ENCODE peak calls at places on chromosome X, in five cellular contexts. One of them, this sample, is unnamed.

GRCh38 chrX:32443841-32444240 is 767.5 kb downstream of the DMD start:
- DNase-seq in nephron progenitor cell: no peak
- DNase-seq in brain microvascular endothelial cell: no peak
- DNase-seq in epithelial cell of esophagus: no peak
- DNase-seq in PC-3: no peak
- DNase-seq in this sample: no peak

GRCh38 chrX:18793601-18794089 is 86.2 kb downstream of the PPEF1 start:
- DNase-seq in brain microvascular endothelial cell: no peak
- DNase-seq in PC-3: peak
- DNase-seq in epithelial cell of esophagus: peak
- DNase-seq in nephron progenitor cell: no peak
- DNase-seq in this sample: peak

GRCh38 chrX:68286076-68286475 is 147.2 kb downstream of the OPHN1 start:
- DNase-seq in PC-3: no peak
- DNase-seq in nephron progenitor cell: no peak
- DNase-seq in epithelial cell of esophagus: no peak
- DNase-seq in brain microvascular endothelial cell: no peak
- DNase-seq in this sample: no peak

GRCh38 chrX:117996918-117997480 is 119.6 kb downstream of the KLHL13 start:
- DNase-seq in nephron progenitor cell: no peak
- DNase-seq in brain microvascular endothelial cell: no peak
- DNase-seq in PC-3: peak
- DNase-seq in epithelial cell of esophagus: peak
- DNase-seq in this sample: peak

GRCh38 chrX:119690921-119691716 is 1.8 kb downstream of the SEPTIN6 start:
- DNase-seq in epithelial cell of esophagus: peak
- DNase-seq in brain microvascular endothelial cell: peak
- DNase-seq in nephron progenitor cell: peak
- DNase-seq in PC-3: no peak
- DNase-seq in this sample: peak

GRCh38 chrX:45900751-45901150 is 644.5 kb downstream of the ZNF674 start:
- DNase-seq in PC-3: no peak
- DNase-seq in brain microvascular endothelial cell: peak
- DNase-seq in epithelial cell of esophagus: no peak
- DNase-seq in nephron progenitor cell: no peak
- DNase-seq in this sample: peak

GRCh38 chrX:23727206-23727605 is 15.9 kb downstream of the ACOT9 start:
- DNase-seq in PC-3: no peak
- DNase-seq in epithelial cell of esophagus: no peak
- DNase-seq in nephron progenitor cell: no peak
- DNase-seq in brain microvascular endothelial cell: no peak
- DNase-seq in this sample: no peak

GRCh38 chrX:10325606-10326005 is 168.8 kb downstream of the CLCN4 start:
- DNase-seq in PC-3: no peak
- DNase-seq in epithelial cell of esophagus: no peak
- DNase-seq in brain microvascular endothelial cell: peak
- DNase-seq in nephron progenitor cell: no peak
- DNase-seq in this sample: no peak

GRCh38 chrX:22164770-22165388 is 107.8 kb upstream of the CBLL2 start:
- DNase-seq in epithelial cell of esophagus: peak
- DNase-seq in PC-3: peak
- DNase-seq in brain microvascular endothelial cell: peak
- DNase-seq in nephron progenitor cell: no peak
- DNase-seq in this sample: peak

GRCh38 chrX:140434347-140434746 is 70.5 kb downstream of the SOX3 start:
- DNase-seq in epithelial cell of esophagus: no peak
- DNase-seq in brain microvascular endothelial cell: no peak
- DNase-seq in nephron progenitor cell: peak
- DNase-seq in PC-3: no peak
- DNase-seq in this sample: no peak

GRCh38 chrX:103376979-103377324 is 614 bp downstream of the BEX3 start:
- DNase-seq in epithelial cell of esophagus: no peak
- DNase-seq in PC-3: peak
- DNase-seq in nephron progenitor cell: peak
- DNase-seq in brain microvascular endothelial cell: no peak
- DNase-seq in this sample: no peak

GRCh38 chrX:136319600-136319999 is 18.8 kb downstream of the ADGRG4 start:
- DNase-seq in brain microvascular endothelial cell: no peak
- DNase-seq in PC-3: no peak
- DNase-seq in nephron progenitor cell: no peak
- DNase-seq in epithelial cell of esophagus: no peak
- DNase-seq in this sample: no peak

GRCh38 chrX:10173331-10173900 is 16.6 kb downstream of the CLCN4 start:
- DNase-seq in PC-3: no peak
- DNase-seq in brain microvascular endothelial cell: peak
- DNase-seq in nephron progenitor cell: peak
- DNase-seq in epithelial cell of esophagus: peak
- DNase-seq in this sample: peak

GRCh38 chrX:53494427-53494826 is 60.3 kb upstream of the HSD17B10 start:
- DNase-seq in epithelial cell of esophagus: peak
- DNase-seq in PC-3: peak
- DNase-seq in brain microvascular endothelial cell: peak
- DNase-seq in nephron progenitor cell: no peak
- DNase-seq in this sample: peak

GRCh38 chrX:6226053-6226645 is 2.5 kb downstream of the NLGN4X start:
- DNase-seq in epithelial cell of esophagus: peak
- DNase-seq in nephron progenitor cell: peak
- DNase-seq in brain microvascular endothelial cell: no peak
- DNase-seq in PC-3: no peak
- DNase-seq in this sample: no peak

GRCh38 chrX:25029288-25029687 is 13.5 kb upstream of the ARX start:
- DNase-seq in brain microvascular endothelial cell: no peak
- DNase-seq in nephron progenitor cell: no peak
- DNase-seq in epithelial cell of esophagus: no peak
- DNase-seq in PC-3: peak
- DNase-seq in this sample: no peak

GRCh38 chrX:25039036-25039435 is 23.3 kb upstream of the ARX start:
- DNase-seq in brain microvascular endothelial cell: no peak
- DNase-seq in PC-3: no peak
- DNase-seq in nephron progenitor cell: no peak
- DNase-seq in epithelial cell of esophagus: no peak
- DNase-seq in this sample: no peak

GRCh38 chrX:25034889-25035288 is 19.1 kb upstream of the ARX start:
- DNase-seq in PC-3: peak
- DNase-seq in nephron progenitor cell: no peak
- DNase-seq in brain microvascular endothelial cell: peak
- DNase-seq in epithelial cell of esophagus: no peak
- DNase-seq in this sample: peak
- TF ChIP-seq CTCF in PC-3: peak
- TF ChIP-seq CTCF in nephron progenitor cell: no peak
- TF ChIP-seq CTCF in brain microvascular endothelial cell: peak
- TF ChIP-seq CTCF in epithelial cell of esophagus: peak
- TF ChIP-seq CTCF in this sample: peak

GRCh38 chrX:141936080-141936479 is 32.4 kb downstream of the MAGEC1 start:
- DNase-seq in epithelial cell of esophagus: peak
- DNase-seq in PC-3: peak
- DNase-seq in nephron progenitor cell: no peak
- DNase-seq in brain microvascular endothelial cell: no peak
- DNase-seq in this sample: peak
- TF ChIP-seq CTCF in epithelial cell of esophagus: peak
- TF ChIP-seq CTCF in PC-3: peak
- TF ChIP-seq CTCF in nephron progenitor cell: no peak
- TF ChIP-seq CTCF in brain microvascular endothelial cell: peak
- TF ChIP-seq CTCF in this sample: no peak

GRCh38 chrX:129013574-129013973 is 509.7 kb downstream of the SMARCA1 start:
- DNase-seq in brain microvascular endothelial cell: no peak
- DNase-seq in PC-3: no peak
- DNase-seq in nephron progenitor cell: no peak
- DNase-seq in epithelial cell of esophagus: no peak
- DNase-seq in this sample: peak
- TF ChIP-seq CTCF in brain microvascular endothelial cell: no peak
- TF ChIP-seq CTCF in PC-3: no peak
- TF ChIP-seq CTCF in nephron progenitor cell: no peak
- TF ChIP-seq CTCF in epithelial cell of esophagus: no peak
- TF ChIP-seq CTCF in this sample: no peak

GRCh38 chrX:15598031-15598430 is 2.7 kb downstream of the ACE2 start:
- DNase-seq in brain microvascular endothelial cell: no peak
- DNase-seq in epithelial cell of esophagus: no peak
- DNase-seq in nephron progenitor cell: no peak
- DNase-seq in PC-3: no peak
- DNase-seq in this sample: no peak

GRCh38 chrX:15600071-15600470 is 689 bp downstream of the ACE2 start:
- DNase-seq in brain microvascular endothelial cell: no peak
- DNase-seq in epithelial cell of esophagus: no peak
- DNase-seq in nephron progenitor cell: no peak
- DNase-seq in PC-3: no peak
- DNase-seq in this sample: no peak

GRCh38 chrX:15594371-15594770 is 6.4 kb downstream of the ACE2 start:
- DNase-seq in epithelial cell of esophagus: no peak
- DNase-seq in nephron progenitor cell: no peak
- DNase-seq in PC-3: peak
- DNase-seq in brain microvascular endothelial cell: no peak
- DNase-seq in this sample: peak
- TF ChIP-seq CTCF in epithelial cell of esophagus: peak
- TF ChIP-seq CTCF in nephron progenitor cell: no peak
- TF ChIP-seq CTCF in PC-3: peak
- TF ChIP-seq CTCF in brain microvascular endothelial cell: peak
- TF ChIP-seq CTCF in this sample: no peak

GRCh38 chrX:1244164-1245076 is 24.2 kb upstream of the CSF2RA start:
- DNase-seq in epithelial cell of esophagus: no peak
- DNase-seq in nephron progenitor cell: peak
- DNase-seq in PC-3: peak
- DNase-seq in brain microvascular endothelial cell: no peak
- DNase-seq in this sample: no peak
- TF ChIP-seq CTCF in epithelial cell of esophagus: no peak
- TF ChIP-seq CTCF in nephron progenitor cell: no peak
- TF ChIP-seq CTCF in PC-3: peak
- TF ChIP-seq CTCF in brain microvascular endothelial cell: no peak
- TF ChIP-seq CTCF in this sample: peak

DNA sequence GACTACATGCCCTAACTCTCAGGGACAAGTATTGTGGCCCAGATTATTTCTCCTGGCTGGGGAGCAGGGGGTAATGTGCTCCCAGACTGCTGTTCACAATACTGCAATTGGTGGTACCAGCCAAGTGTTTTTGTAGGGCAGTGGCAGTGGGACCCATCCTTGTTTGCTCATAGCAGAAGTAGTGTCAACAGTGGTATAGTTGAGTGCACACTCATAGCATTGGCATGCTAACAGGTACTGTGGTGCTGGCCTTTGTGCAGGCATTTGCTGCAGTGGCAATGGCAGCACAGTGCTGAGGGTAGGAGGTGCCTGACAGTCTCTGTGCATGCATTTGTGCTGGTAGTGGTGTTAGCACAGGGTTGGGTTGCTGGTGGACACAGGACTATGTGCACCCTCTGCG is 995.0 kb downstream of the SH3BGRL start:
- DNase-seq in brain microvascular endothelial cell: no peak
- DNase-seq in nephron progenitor cell: no peak
- DNase-seq in PC-3: peak
- DNase-seq in epithelial cell of esophagus: no peak
- DNase-seq in this sample: no peak
- TF ChIP-seq CTCF in brain microvascular endothelial cell: no peak
- TF ChIP-seq CTCF in nephron progenitor cell: no peak
- TF ChIP-seq CTCF in PC-3: no peak
- TF ChIP-seq CTCF in epithelial cell of esophagus: no peak
- TF ChIP-seq CTCF in this sample: no peak

GRCh38 chrX:135295238-135295943 is 13.9 kb upstream of the ETDC start:
- DNase-seq in epithelial cell of esophagus: peak
- DNase-seq in brain microvascular endothelial cell: peak
- DNase-seq in nephron progenitor cell: peak
- DNase-seq in PC-3: no peak
- DNase-seq in this sample: no peak
- TF ChIP-seq CTCF in epithelial cell of esophagus: peak
- TF ChIP-seq CTCF in brain microvascular endothelial cell: peak
- TF ChIP-seq CTCF in nephron progenitor cell: peak
- TF ChIP-seq CTCF in PC-3: no peak
- TF ChIP-seq CTCF in this sample: no peak

GRCh38 chrX:1784773-1785172 is 169.9 kb downstream of the ASMT start:
- DNase-seq in brain microvascular endothelial cell: no peak
- DNase-seq in PC-3: no peak
- DNase-seq in nephron progenitor cell: no peak
- DNase-seq in epithelial cell of esophagus: no peak
- DNase-seq in this sample: no peak
- TF ChIP-seq CTCF in brain microvascular endothelial cell: no peak
- TF ChIP-seq CTCF in PC-3: peak
- TF ChIP-seq CTCF in nephron progenitor cell: no peak
- TF ChIP-seq CTCF in epithelial cell of esophagus: no peak
- TF ChIP-seq CTCF in this sample: no peak

DNA sequence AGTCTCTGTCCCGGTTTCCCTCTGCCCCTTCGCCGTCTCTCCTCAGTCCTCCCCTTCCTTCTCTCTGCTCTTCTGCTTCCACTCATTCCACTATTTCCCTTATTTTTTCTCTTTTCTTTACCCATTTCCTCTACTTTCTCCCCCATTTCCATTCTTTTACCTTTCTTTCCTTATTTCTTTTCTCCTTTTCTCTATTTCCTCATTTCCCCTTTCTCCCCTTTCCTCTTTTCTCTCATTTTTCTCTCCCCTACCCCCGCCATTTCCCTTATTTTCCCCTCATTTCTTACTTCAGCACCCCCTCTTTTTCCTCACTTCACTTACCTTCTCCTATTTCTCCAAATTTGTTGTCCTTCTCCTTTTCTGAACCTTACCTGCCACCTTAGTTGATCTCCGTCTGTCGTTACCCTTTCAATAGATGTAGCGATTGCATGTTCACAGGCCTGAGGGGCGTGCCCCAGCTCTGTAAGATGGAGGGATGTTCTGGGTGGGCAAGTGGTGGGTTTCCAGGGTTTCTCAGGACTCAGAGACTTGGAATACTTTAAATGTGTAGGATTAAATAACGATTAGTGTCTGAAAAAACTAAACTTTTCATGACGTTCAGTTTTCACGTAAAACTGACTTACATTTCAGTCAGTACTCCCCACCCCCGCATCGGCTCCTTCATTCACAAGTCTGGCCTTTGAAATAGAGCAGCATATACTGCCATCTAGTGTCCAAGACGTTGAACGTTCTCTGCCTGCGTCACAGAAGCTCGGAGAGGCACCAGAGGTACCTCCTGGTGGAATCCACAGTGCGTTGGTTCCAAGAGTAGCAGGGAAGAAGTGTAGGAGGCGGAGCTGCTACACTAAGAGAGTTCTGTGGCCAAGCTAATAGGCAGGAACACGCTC is 641 bp upstream of the NCBP2L start:
- DNase-seq in nephron progenitor cell: peak
- DNase-seq in epithelial cell of esophagus: peak
- DNase-seq in brain microvascular endothelial cell: peak
- DNase-seq in PC-3: peak
- DNase-seq in this sample: peak
- TF ChIP-seq CTCF in nephron progenitor cell: peak
- TF ChIP-seq CTCF in epithelial cell of esophagus: peak
- TF ChIP-seq CTCF in brain microvascular endothelial cell: peak
- TF ChIP-seq CTCF in PC-3: peak
- TF ChIP-seq CTCF in this sample: peak

GRCh38 chrX:82676386-82676785 is 831.7 kb upstream of the POU3F4 start:
- DNase-seq in epithelial cell of esophagus: peak
- DNase-seq in nephron progenitor cell: no peak
- DNase-seq in brain microvascular endothelial cell: no peak
- DNase-seq in PC-3: peak
- DNase-seq in this sample: peak
- TF ChIP-seq CTCF in epithelial cell of esophagus: peak
- TF ChIP-seq CTCF in nephron progenitor cell: no peak
- TF ChIP-seq CTCF in brain microvascular endothelial cell: no peak
- TF ChIP-seq CTCF in PC-3: peak
- TF ChIP-seq CTCF in this sample: peak